ENCODE peak calls at places on chromosomes 2 and 18, in four cellular contexts. R is testis, D is endothelial cell, J is K562. E is an unnamed sample.

GRCh38 chr2:152437276-152437879 is 102.4 kb downstream of the FMNL2 start:
- DNase-seq in R (no peak), D (no peak), J (no peak), E (no peak)

GRCh38 chr2:236376566-236377244 is 112.5 kb upstream of the ASB18 start:
- DNase-seq in R (no peak), D (no peak), J (no peak), E (no peak)

GRCh38 chr2:201167546-201167945 is 15.4 kb upstream of the CASP10 start:
- DNase-seq in R (no peak), D (no peak), J (no peak), E (no peak)

GRCh38 chr18:48834421-48835011 is 116.2 kb downstream of the SMAD7 start:
- DNase-seq in R (peak; percentile 52), D (peak; percentile 51), J (peak; percentile 32), E (peak; percentile 86)

GRCh38 chr2:54665436-54665856 is 58.0 kb upstream of the EML6 start:
- DNase-seq in R (peak; percentile 60), D (peak; percentile 56), J (peak; percentile 76), E (peak; percentile 69)

GRCh38 chr2:23636412-23636811 is 251.4 kb downstream of the KLHL29 start:
- DNase-seq in R (peak; percentile 25), D (peak; percentile 18), J (peak; percentile 56), E (peak; percentile 48)

GRCh38 chr2:8376603-8377423 is 305.0 kb upstream of the ID2 start:
- DNase-seq in R (no peak), D (no peak), J (no peak), E (no peak)

GRCh38 chr18:8730080-8730827 is 24.9 kb downstream of the MTCL1 start:
- DNase-seq in R (peak; percentile 58), D (no peak), J (peak; percentile 92), E (peak; percentile 93)

GRCh38 chr18:58228762-58229161 is 184.7 kb downstream of the NEDD4L start:
- DNase-seq in R (no peak), D (no peak), J (no peak), E (no peak)

GRCh38 chr2:20660506-20660905 is 6.4 kb upstream of the GDF7 start:
- DNase-seq in R (no peak), D (no peak), J (no peak), E (no peak)

GRCh38 chr2:225781145-225781544 is 381.6 kb downstream of the NYAP2 start:
- DNase-seq in R (no peak), D (no peak), J (no peak), E (no peak)

GRCh38 chr2:48586433-48586832 is 31.2 kb upstream of the GTF2A1L start:
- DNase-seq in R (no peak), D (no peak), J (no peak), E (no peak)

GRCh38 chr2:30266051-30266621 is 34.8 kb downstream of the LBH start:
- DNase-seq in R (no peak), D (no peak), J (no peak), E (no peak)

GRCh38 chr2:130975729-130976128 is 117.5 kb downstream of the FAM168B start:
- DNase-seq in R (no peak), D (no peak), J (no peak), E (no peak)

DNA sequence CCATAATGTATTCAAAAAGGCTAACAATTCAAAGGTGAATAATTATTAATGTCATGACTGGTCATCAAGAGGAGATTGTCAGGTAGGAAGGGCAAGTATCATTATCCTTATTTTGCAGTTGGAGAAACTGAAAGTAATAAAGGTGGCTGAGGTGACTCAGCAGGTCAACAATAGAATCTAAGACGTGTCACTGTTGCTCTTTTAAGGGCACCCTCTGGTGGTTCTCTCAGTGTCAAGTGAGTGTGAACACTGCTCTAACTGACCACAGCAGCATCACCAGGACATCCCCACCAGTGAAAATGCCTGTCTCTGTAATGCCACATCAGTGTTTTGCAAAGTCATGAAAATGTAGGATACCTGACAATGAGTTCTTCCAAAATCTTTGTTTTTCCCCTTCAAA is 69.7 kb downstream of the DCC start:
- DNase-seq in R (no peak), D (no peak), J (no peak), E (no peak)
- TF ChIP-seq CTCF in R (no peak), D (no peak), J (no peak), E (no peak)

GRCh38 chr18:30967701-30968100 is 74.8 kb downstream of the DSC3 start:
- DNase-seq in R (no peak), D (no peak), J (no peak), E (no peak)

GRCh38 chr18:30965237-30965636 is 77.3 kb downstream of the DSC3 start:
- DNase-seq in R (no peak), D (no peak), J (no peak), E (no peak)

GRCh38 chr18:30969670-30970069 is 72.9 kb downstream of the DSC3 start:
- DNase-seq in R (no peak), D (no peak), J (no peak), E (no peak)

GRCh38 chr18:30971338-30971956 is 71.1 kb downstream of the DSC3 start:
- DNase-seq in R (no peak), D (no peak), J (peak; percentile 56), E (peak; percentile 43)

GRCh38 chr18:30970201-30970816 is 72.2 kb downstream of the DSC3 start:
- DNase-seq in R (no peak), D (peak; percentile 9), J (peak; percentile 60), E (peak; percentile 18)
- TF ChIP-seq CTCF in R (no peak), D (peak; percentile 63), J (peak; percentile 39), E (no peak)

GRCh38 chr2:12715878-12716249 is 872 bp upstream of the TRIB2 start:
- DNase-seq in R (peak; percentile 87), D (peak; percentile 77), J (peak; percentile 92), E (peak; percentile 74)

GRCh38 chr2:12715258-12715865 is 1.4 kb upstream of the TRIB2 start:
- DNase-seq in R (peak; percentile 34), D (no peak), J (peak; percentile 18), E (no peak)

GRCh38 chr2:12717988-12718661 is 1.4 kb downstream of the TRIB2 start:
- DNase-seq in R (peak; percentile 28), D (peak; percentile 33), J (peak; percentile 50), E (peak; percentile 52)

GRCh38 chr2:12717191-12717987 is 653 bp downstream of the TRIB2 start:
- DNase-seq in R (peak; percentile 59), D (peak; percentile 64), J (peak; percentile 75), E (peak; percentile 78)

DNA sequence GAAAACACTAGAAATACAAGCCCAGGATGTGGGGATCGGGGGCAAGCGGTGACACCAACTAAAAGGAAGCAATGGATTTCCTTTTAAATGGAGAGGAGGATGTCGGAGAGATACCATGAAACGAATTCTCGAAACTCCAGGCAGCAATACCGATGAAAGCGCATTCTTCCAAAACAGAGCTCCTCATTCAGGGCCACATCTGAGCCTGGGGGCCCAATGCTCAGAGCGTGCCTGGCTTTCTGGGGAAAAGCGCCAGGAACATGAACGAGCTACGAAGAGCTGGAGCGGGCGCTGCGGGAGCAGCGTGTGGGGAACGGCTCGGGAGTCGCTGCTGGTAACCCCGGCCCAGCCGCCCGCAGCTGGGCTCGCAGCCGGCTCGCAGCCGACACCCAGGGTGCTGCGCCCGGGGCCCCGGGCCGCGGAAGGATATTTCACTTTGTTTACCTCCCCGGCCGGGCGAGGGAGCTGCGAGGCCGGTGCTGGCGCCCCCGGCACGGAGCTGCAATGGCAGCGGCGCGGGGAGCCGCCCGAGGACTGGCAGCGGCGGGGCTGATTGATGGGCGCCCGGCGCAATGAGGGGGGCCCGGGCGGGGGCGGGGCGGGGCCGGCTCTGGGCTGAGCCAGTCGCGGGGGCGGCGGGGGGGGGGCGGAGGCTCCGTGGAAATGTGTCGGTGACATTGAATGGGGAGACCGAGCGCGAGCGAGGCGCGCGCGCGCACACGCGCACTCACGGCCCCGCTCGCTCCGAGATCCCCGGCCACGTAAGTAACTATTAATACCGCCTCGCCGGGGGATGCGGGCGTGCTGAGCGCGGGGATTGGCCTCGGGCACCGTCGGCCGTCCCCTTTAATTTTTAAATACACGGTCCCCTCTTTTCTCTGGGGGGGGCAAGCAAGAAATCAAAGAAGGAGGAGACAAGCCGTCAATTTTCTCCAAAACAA is at the start of gene TRIB2:
- DNase-seq in R (peak; percentile 94), D (peak; percentile 81), J (peak; percentile 88), E (peak; percentile 83)
- TF ChIP-seq CTCF in R (no peak), D (no peak), J (peak; percentile 46), E (no peak)

GRCh38 chr2:195837987-195838386 is 181.0 kb downstream of the SLC39A10 start:
- DNase-seq in R (no peak), D (no peak), J (no peak), E (peak; percentile 86)

GRCh38 chr2:195848119-195848899 is 191.3 kb downstream of the SLC39A10 start:
- DNase-seq in R (no peak), D (no peak), J (peak; percentile 8), E (no peak)

GRCh38 chr2:195842932-195843331 is 185.9 kb downstream of the SLC39A10 start:
- DNase-seq in R (no peak), D (no peak), J (no peak), E (no peak)
- TF ChIP-seq CTCF in R (no peak), D (no peak), J (no peak), E (no peak)

GRCh38 chr2:46015671-46016070 is 281.5 kb upstream of the EPAS1 start:
- DNase-seq in R (no peak), D (no peak), J (no peak), E (no peak)
- TF ChIP-seq CTCF in R (no peak), D (no peak), J (no peak), E (no peak)

GRCh38 chr2:66679422-66679821 is 244.5 kb downstream of the MEIS1 start:
- DNase-seq in R (no peak), D (no peak), J (no peak), E (peak; percentile 44)

GRCh38 chr2:66675596-66675995 is 240.7 kb downstream of the MEIS1 start:
- DNase-seq in R (no peak), D (no peak), J (no peak), E (no peak)

GRCh38 chr2:66673286-66673685 is 238.4 kb downstream of the MEIS1 start:
- DNase-seq in R (no peak), D (no peak), J (no peak), E (no peak)

DNA sequence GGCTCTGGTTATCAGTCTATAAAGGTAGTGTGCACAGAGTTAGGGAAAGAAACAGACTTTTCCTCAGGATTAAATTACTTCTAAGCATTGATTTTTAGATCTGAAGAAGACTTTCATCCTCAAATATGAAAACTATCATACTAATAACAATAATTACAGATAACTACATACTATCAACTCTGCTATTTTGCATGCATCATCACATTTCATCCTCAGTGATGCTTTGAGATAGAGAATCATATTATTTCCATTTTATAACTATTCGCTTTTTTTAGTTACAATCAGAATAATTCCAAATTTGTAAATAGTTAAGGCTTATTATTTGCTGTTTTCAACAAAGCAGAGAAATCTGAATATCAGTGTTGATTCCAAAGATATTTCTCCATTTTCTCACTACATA is 239.2 kb downstream of the MEIS1 start:
- DNase-seq in R (no peak), D (no peak), J (no peak), E (no peak)
- TF ChIP-seq CTCF in R (no peak), D (no peak), J (no peak), E (no peak)

GRCh38 chr2:79530443-79530842 is 17.6 kb downstream of the CTNNA2 start:
- DNase-seq in R (peak; percentile 23), D (peak; percentile 31), J (no peak), E (no peak)
- TF ChIP-seq CTCF in R (no peak), D (peak; percentile 22), J (no peak), E (no peak)

DNA sequence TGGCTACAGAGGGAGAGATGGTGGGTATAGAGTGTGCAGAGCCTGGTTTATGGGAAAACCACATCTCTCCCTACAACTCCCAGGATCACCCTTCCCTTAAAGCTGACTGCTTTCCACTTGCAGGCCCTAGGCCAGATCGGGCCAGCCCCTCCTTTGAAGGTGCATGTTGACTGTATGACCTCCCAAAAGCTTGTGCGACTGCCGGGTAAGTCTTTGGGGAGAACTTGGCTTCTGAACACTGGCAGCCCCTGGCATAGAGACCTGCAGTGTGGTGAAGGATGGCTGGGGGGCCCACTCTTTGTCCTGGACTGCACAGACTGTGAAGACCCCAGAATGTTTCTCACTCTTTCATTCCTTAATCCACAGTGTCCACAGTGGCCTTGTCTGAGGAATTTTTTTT is 19.5 kb downstream of the CAD start:
- DNase-seq in R (no peak), D (no peak), J (no peak), E (no peak)
- TF ChIP-seq CTCF in R (no peak), D (no peak), J (no peak), E (no peak)